ENCODE peak calls at places on chromosomes 12 and 14, in five cellular contexts. B is Peyer's patch, L is fibroblast of lung, X is A549, M is NB4. G is an unnamed sample.

GRCh38 chr14:35558680-35559079 is 24.7 kb downstream of the INSM2 start:
- DNase-seq in M (no peak), L (no peak), X (no peak), B (no peak), G (no peak)

GRCh38 chr12:31705651-31706050 is 23.2 kb downstream of the AMN1 start:
- DNase-seq in B (no peak), X (no peak), L (no peak), M (no peak), G (no peak)

GRCh38 chr14:68939893-68940613 is 39.0 kb downstream of the ACTN1 start:
- DNase-seq in B (peak), L (peak), X (peak), M (no peak), G (peak)

GRCh38 chr14:22319526-22320352 is 269.3 kb downstream of the DAD1 start:
- DNase-seq in L (peak), M (peak), B (peak), X (peak), G (peak)

GRCh38 chr12:101698782-101699347 is 1.4 kb downstream of the CHPT1 start:
- DNase-seq in L (peak), X (no peak), M (peak), B (peak), G (peak)

GRCh38 chr12:132438139-132438700 is 51.7 kb upstream of the FBRSL1 start:
- DNase-seq in X (no peak), B (no peak), L (no peak), M (no peak), G (no peak)

GRCh38 chr14:101185081-101185835 is 281.7 kb upstream of the RTL1 start:
- DNase-seq in M (no peak), B (no peak), X (no peak), L (no peak), G (no peak)

GRCh38 chr12:39401459-39401858 is 41.5 kb downstream of the KIF21A start:
- DNase-seq in B (no peak), M (no peak), L (peak), X (no peak), G (peak)

GRCh38 chr12:103800252-103800771 is 40.7 kb downstream of the NT5DC3 start:
- DNase-seq in B (peak), X (peak), M (peak), L (peak), G (peak)

GRCh38 chr14:68210729-68211299 is 391.2 kb downstream of the RAD51B start:
- DNase-seq in M (peak), X (peak), L (peak), B (peak), G (peak)

GRCh38 chr12:121580959-121581680 is at the start of gene KDM2B:
- DNase-seq in B (peak), L (peak), M (peak), X (no peak), G (peak)
- TF ChIP-seq CTCF in B (no peak), L (no peak), M (no peak), X (no peak), G (no peak)

GRCh38 chr12:95943231-95943842 is at the start of gene AMDHD1:
- DNase-seq in M (peak), L (peak), X (peak), B (peak), G (peak)
- TF ChIP-seq CTCF in M (peak), L (peak), X (no peak), B (peak), G (no peak)

GRCh38 chr14:51092965-51093364 is 1.9 kb downstream of the TRIM9 start:
- DNase-seq in X (no peak), L (no peak), M (no peak), B (no peak), G (no peak)
- TF ChIP-seq CTCF in X (no peak), L (no peak), M (no peak), B (no peak), G (no peak)

GRCh38 chr12:113647048-113647447 is 175.4 kb upstream of the LHX5 start:
- DNase-seq in L (no peak), B (no peak), M (peak), X (peak), G (no peak)
- TF ChIP-seq CTCF in L (no peak), B (no peak), M (peak), X (peak), G (no peak)